ENCODE peak calls at places on chromosome 9, in seven cellular contexts. D is Right ventricle myocardium inferior; O is dorsolateral prefrontal cortex; X is activated CD4-positive, alpha-beta T cell treated with anti-CD3 and anti-CD28 coated beads, Interleukin-2, amount 50 U/mL, for 1 hour; P is substantia nigra; G is kidney epithelial cell; H is progenitor cell of endocrine pancreas. Y is an unnamed sample.

GRCh38 chr9:73054091-73054490 is 97.6 kb upstream of the ANXA1 start:
- DNase-seq in D (no peak), O (no peak), X (no peak), P (no peak), G (no peak), H (no peak), Y (no peak)

GRCh38 chr9:104810421-104811339 is 46.8 kb downstream of the NIPSNAP3B start:
- DNase-seq in D (no peak), O (no peak), X (no peak), P (no peak), G (peak; percentile 92), H (no peak), Y (peak; percentile 9)

GRCh38 chr9:7636297-7636696 is 163.3 kb downstream of the DMAC1 start:
- DNase-seq in D (no peak), O (no peak), X (no peak), P (no peak), G (no peak), H (no peak), Y (no peak)

GRCh38 chr9:91162784-91163440 is 198.8 kb downstream of the AUH start:
- DNase-seq in D (no peak), O (peak; percentile 47), X (no peak), P (no peak), G (no peak), H (no peak), Y (peak; percentile 30)

GRCh38 chr9:18921677-18922076 is 111.3 kb downstream of the SAXO1 start:
- DNase-seq in D (no peak), O (no peak), X (no peak), P (no peak), G (no peak), H (no peak), Y (no peak)

GRCh38 chr9:136108648-136109266 is 9.9 kb downstream of the TMEM250 start:
- DNase-seq in D (no peak), O (no peak), X (no peak), P (no peak), G (no peak), H (no peak), Y (no peak)

GRCh38 chr9:109440117-109440515 is 58.0 kb downstream of the PTPN3 start:
- DNase-seq in D (no peak), O (no peak), X (no peak), P (no peak), G (no peak), H (no peak), Y (no peak)

GRCh38 chr9:130997925-130998595 is 10.9 kb upstream of the LAMC3 start:
- DNase-seq in D (no peak), O (peak; percentile 79), X (peak; percentile 19), P (peak; percentile 15), G (no peak), H (peak; percentile 81), Y (peak; percentile 32)

GRCh38 chr9:87850405-87850804 is 32.3 kb upstream of the SPATA31E1 start:
- DNase-seq in D (peak; percentile 4), O (no peak), X (no peak), P (no peak), G (no peak), H (no peak), Y (no peak)

GRCh38 chr9:123702477-123702876 is 227.4 kb downstream of the DENND1A start:
- DNase-seq in D (no peak), O (no peak), X (no peak), P (no peak), G (no peak), H (no peak), Y (no peak)

GRCh38 chr9:112644449-112644965 is 73.4 kb downstream of the INIP start:
- DNase-seq in D (no peak), O (no peak), X (no peak), P (no peak), G (no peak), H (no peak), Y (no peak)

GRCh38 chr9:98146101-98146991 is 27.3 kb upstream of the TRIM14 start:
- DNase-seq in D (peak; percentile 82), O (no peak), X (no peak), P (no peak), G (peak; percentile 18), H (no peak), Y (no peak)

GRCh38 chr9:28584542-28584941 is 1011.3 kb upstream of the C9orf72 start:
- DNase-seq in D (no peak), O (no peak), X (no peak), P (no peak), G (no peak), H (no peak), Y (no peak)

GRCh38 chr9:137482094-137482781 is 23.1 kb upstream of the NSMF start:
- DNase-seq in D (no peak), O (no peak), X (no peak), P (no peak), G (peak; percentile 18), H (no peak), Y (no peak)

GRCh38 chr9:127973169-127974001 is 7.4 kb downstream of the EEIG1 start:
- DNase-seq in D (no peak), O (peak; percentile 58), X (no peak), P (no peak), G (no peak), H (no peak), Y (no peak)

GRCh38 chr9:137488906-137489305 is 29.8 kb upstream of the NSMF start:
- DNase-seq in D (no peak), O (no peak), X (no peak), P (no peak), G (no peak), H (no peak), Y (no peak)

GRCh38 chr9:134210511-134210907 is 46.1 kb upstream of the RNU6ATAC start:
- DNase-seq in D (peak; percentile 62), O (no peak), X (no peak), P (no peak), G (no peak), H (no peak), Y (no peak)

GRCh38 chr9:122865300-122865699 is 36.9 kb upstream of the PDCL start:
- DNase-seq in D (no peak), O (no peak), X (no peak), P (no peak), G (no peak), H (no peak), Y (no peak)

GRCh38 chr9:16715404-16715803 is 155.1 kb downstream of the BNC2 start:
- DNase-seq in D (no peak), O (no peak), X (no peak), P (no peak), G (no peak), H (no peak), Y (no peak)

GRCh38 chr9:27407491-27407890 is 110.5 kb upstream of the EQTN start:
- DNase-seq in D (no peak), O (no peak), X (no peak), P (no peak), G (no peak), H (no peak), Y (no peak)

GRCh38 chr9:134101623-134102149 is 33.9 kb upstream of the BRD3 start:
- DNase-seq in D (no peak), O (no peak), X (no peak), P (no peak), G (no peak), H (no peak), Y (no peak)